ENCODE peak calls at places on chromosomes 11 and 22, in eight cellular contexts. E, P, J, H, L, F, X and Q are unnamed samples.

GRCh38 chr11:96200243-96200642 is 142.8 kb downstream of the MAML2 start:
- DNase-seq in E (no peak), P (peak), F (no peak), L (no peak), X (peak), H (peak), J (peak), Q (no peak)

GRCh38 chr22:23218867-23219251 is 38.5 kb downstream of the BCR start:
- DNase-seq in L (no peak), J (no peak), X (no peak), H (peak), E (no peak), F (peak), P (no peak), Q (no peak)

GRCh38 chr11:19018901-19019300 is 41.6 kb downstream of the MRGPRX2 start:
- DNase-seq in L (no peak), X (no peak), H (no peak), J (no peak), F (peak), P (no peak), E (no peak), Q (peak)

GRCh38 chr11:28619870-28620540 is 511.8 kb downstream of the METTL15 start:
- DNase-seq in L (peak), E (no peak), J (no peak), P (no peak), H (peak), F (no peak), X (peak), Q (no peak)

GRCh38 chr11:18304745-18305144 is 17.2 kb downstream of the HPS5 start:
- DNase-seq in L (no peak), H (no peak), X (no peak), P (no peak), E (no peak), F (no peak), J (no peak), Q (no peak)

GRCh38 chr22:49763138-49763537 is 64.5 kb downstream of the BRD1 start:
- DNase-seq in P (no peak), F (peak), L (peak), E (no peak), H (no peak), X (no peak), J (no peak), Q (no peak)

GRCh38 chr11:13963169-13963948 is 836 bp downstream of the SPON1 start:
- DNase-seq in L (peak), F (peak), P (no peak), H (peak), E (peak), J (no peak), X (no peak), Q (no peak)

GRCh38 chr11:2399488-2400068 is 972 bp upstream of the TSSC4 start:
- DNase-seq in X (peak), F (no peak), H (peak), P (no peak), L (peak), E (no peak), J (no peak), Q (peak)

GRCh38 chr11:61021661-61022212 is 50.3 kb downstream of the CD6 start:
- DNase-seq in F (no peak), X (no peak), E (no peak), P (no peak), L (peak), J (no peak), H (no peak), Q (no peak)

GRCh38 chr11:84398017-84398626 is 1112.0 kb upstream of the CCDC90B start:
- DNase-seq in F (no peak), X (peak), J (no peak), L (no peak), P (peak), E (no peak), H (peak), Q (peak)

GRCh38 chr11:122253541-122254317 is 137.7 kb upstream of the BLID start:
- DNase-seq in J (no peak), E (no peak), H (peak), F (no peak), L (no peak), X (no peak), P (no peak), Q (no peak)

GRCh38 chr11:27698872-27699241 is 1.4 kb downstream of the BDNF start:
- DNase-seq in E (peak), F (peak), H (peak), X (peak), J (peak), P (peak), L (peak), Q (peak)

GRCh38 chr11:15145151-15145550 is 30.4 kb downstream of the INSC start:
- DNase-seq in P (no peak), L (no peak), X (no peak), F (no peak), H (no peak), J (no peak), E (no peak), Q (no peak)

GRCh38 chr11:78151804-78152203 is 12.4 kb upstream of the ALG8 start:
- DNase-seq in H (no peak), E (no peak), X (no peak), L (no peak), P (no peak), F (no peak), J (no peak), Q (no peak)

GRCh38 chr11:76781861-76782500 is 1.2 kb upstream of the TSKU start:
- DNase-seq in H (no peak), L (peak), F (no peak), E (no peak), P (no peak), J (no peak), X (no peak), Q (no peak)

GRCh38 chr11:35088676-35089075 is 50.3 kb upstream of the CD44 start:
- DNase-seq in L (peak), H (no peak), X (no peak), J (no peak), F (no peak), P (no peak), E (no peak), Q (no peak)

GRCh38 chr11:14703731-14704130 is 60.1 kb downstream of the PDE3B start:
- DNase-seq in L (no peak), P (no peak), J (no peak), H (no peak), E (no peak), X (no peak), F (no peak), Q (no peak)

GRCh38 chr22:20471126-20471833 is 24.3 kb downstream of the KLHL22 start:
- DNase-seq in E (no peak), H (no peak), X (no peak), P (no peak), J (no peak), F (no peak), L (no peak), Q (no peak)

GRCh38 chr11:15826826-15827225 is 529.5 kb downstream of the SOX6 start:
- DNase-seq in L (no peak), J (no peak), X (peak), H (peak), E (peak), F (peak), P (no peak), Q (peak)

GRCh38 chr11:8484251-8484650 is 109.8 kb downstream of the STK33 start:
- DNase-seq in H (no peak), J (no peak), P (no peak), F (no peak), L (no peak), E (no peak), X (no peak), Q (no peak)

GRCh38 chr11:112457532-112457931 is 196.9 kb upstream of the PLET1 start:
- DNase-seq in P (no peak), X (no peak), H (no peak), L (no peak), J (no peak), F (no peak), E (no peak), Q (no peak)

GRCh38 chr11:65921033-65921555 is 1.9 kb downstream of the DRAP1 start:
- DNase-seq in L (peak), X (no peak), H (no peak), P (no peak), E (no peak), F (no peak), J (no peak), Q (no peak)

GRCh38 chr22:39453765-39454378 is 2.9 kb upstream of the MGAT3 start:
- DNase-seq in H (peak), J (no peak), E (no peak), P (no peak), F (no peak), L (no peak), X (no peak), Q (no peak)

GRCh38 chr11:119157088-119157487 is 8.2 kb downstream of the ABCG4 start:
- DNase-seq in X (no peak), P (no peak), L (peak), H (no peak), F (no peak), E (no peak), J (no peak), Q (no peak)

GRCh38 chr11:119154178-119154577 is 5.3 kb downstream of the ABCG4 start:
- DNase-seq in F (no peak), H (no peak), J (no peak), P (no peak), L (peak), E (no peak), X (no peak), Q (no peak)

GRCh38 chr11:119158467-119158866 is 9.6 kb downstream of the ABCG4 start:
- DNase-seq in P (no peak), X (no peak), J (no peak), L (peak), F (no peak), E (no peak), H (no peak), Q (no peak)

GRCh38 chr11:119156496-119156895 is 7.6 kb downstream of the ABCG4 start:
- DNase-seq in H (no peak), J (no peak), P (no peak), F (no peak), X (no peak), L (peak), E (no peak), Q (no peak)

GRCh38 chr11:119155733-119156492 is 7.1 kb downstream of the ABCG4 start:
- DNase-seq in F (no peak), E (no peak), X (peak), H (no peak), J (no peak), L (peak), P (no peak), Q (peak)
- TF ChIP-seq CTCF in F (peak), E (no peak), X (no peak), H (no peak), J (peak), L (peak), P (peak), Q (no peak)

GRCh38 chr11:42344204-42344792 is 884.8 kb upstream of the LRRC4C start:
- DNase-seq in P (no peak), J (no peak), F (no peak), L (no peak), H (no peak), X (no peak), E (no peak), Q (no peak)

DNA sequence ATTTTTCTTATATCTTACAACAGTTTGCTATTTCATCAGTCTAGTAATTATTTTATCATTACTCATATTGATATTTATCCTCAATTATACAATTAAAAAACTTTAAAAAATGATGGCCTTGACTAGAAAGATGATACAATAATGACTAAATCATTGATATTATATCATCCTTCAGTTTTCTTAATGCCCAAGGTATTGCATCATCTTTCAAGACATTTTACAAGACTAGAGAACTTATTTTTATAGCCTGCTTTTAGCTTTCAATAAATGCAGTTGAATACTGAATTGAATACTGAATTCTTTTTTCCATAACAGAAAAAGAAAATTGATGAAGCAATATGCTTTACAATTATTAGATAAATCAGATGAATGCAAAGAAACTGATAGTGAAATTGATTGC is 886.5 kb upstream of the LRRC4C start:
- DNase-seq in F (no peak), P (no peak), H (no peak), E (no peak), J (no peak), X (no peak), L (no peak), Q (no peak)
- TF ChIP-seq CTCF in F (no peak), P (no peak), H (no peak), E (no peak), J (no peak), X (no peak), L (no peak), Q (no peak)

DNA sequence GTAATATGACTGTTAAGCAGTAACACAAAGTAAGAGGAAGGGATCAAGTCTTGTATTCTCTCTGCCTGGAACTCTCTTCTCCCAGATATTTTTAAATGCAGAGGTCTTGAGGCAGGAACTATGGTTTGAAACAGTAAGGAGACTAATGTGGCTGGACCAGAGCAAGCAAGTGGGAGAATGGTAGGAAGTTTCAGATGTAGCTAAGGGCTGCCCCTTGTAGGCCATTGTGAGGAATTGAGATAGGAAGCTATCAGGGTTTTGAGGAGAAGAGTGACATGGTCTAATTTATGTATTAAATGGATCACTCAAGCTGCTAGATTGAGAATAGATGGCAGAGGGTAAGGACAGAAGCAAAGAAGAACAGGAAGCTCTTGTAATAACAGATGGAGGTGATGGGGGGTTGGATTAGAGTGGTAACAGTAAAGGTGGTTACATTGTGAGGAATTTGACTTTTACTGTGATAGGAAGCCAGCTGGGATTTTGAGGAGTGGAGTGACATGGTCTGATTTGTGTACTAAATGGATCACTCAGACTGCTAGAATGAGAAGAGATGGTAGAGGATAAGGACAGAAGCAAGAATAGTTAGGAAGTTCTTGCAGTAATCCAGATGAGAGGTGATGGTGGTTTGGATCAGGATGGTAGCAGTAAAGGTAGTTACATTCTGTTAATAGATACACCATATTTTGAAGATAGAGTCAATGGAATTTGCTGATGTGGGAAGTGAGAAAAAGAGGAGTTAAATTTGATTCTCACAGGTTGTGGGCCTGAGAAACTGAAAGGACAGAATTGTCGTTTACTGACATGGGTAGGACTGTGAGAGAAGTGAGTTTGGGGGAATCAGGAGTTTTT is 63.0 kb downstream of the HIPK3 start:
- DNase-seq in F (no peak), H (no peak), E (peak), P (no peak), J (no peak), L (no peak), X (no peak), Q (no peak)
- TF ChIP-seq CTCF in F (no peak), H (no peak), E (peak), P (no peak), J (no peak), L (no peak), X (no peak), Q (no peak)

DNA sequence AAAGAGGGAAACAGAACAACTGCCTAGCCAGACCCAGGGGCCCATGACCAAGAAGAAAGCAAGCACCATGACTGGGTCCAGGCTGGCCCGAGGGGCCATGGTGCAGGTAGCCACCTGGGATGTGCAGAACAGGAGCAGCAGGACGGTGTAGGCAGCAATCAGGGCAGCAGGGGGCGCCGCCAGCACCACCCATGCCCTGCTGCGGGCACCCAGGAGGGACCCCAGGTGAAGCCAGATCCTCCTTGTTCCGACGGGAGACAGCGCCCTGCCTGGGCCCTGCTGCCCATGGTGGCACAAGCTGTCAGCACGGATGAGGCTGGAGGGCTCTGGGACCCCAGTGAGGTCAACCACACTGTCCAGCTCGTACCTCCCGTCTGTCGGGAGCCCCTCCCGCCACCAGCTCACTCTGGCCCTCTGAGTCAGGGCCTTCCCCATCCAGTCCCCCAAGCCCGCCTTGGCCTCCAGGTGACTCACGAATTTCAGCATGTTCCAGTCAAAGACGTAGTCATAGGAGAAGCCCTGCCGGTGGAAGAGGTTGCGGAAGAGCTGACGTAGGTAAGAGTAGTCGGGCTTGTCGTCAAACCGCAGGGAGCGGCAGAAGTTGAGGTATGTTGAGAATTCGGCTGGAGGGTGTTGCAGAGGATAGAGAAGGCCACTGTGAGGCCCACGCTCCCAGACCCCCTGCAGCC is 18.8 kb downstream of the CSNK1E start:
- DNase-seq in X (no peak), F (peak), P (peak), E (peak), H (peak), J (no peak), L (peak), Q (no peak)
- TF ChIP-seq CTCF in X (peak), F (peak), P (peak), E (peak), H (peak), J (peak), L (peak), Q (peak)

GRCh38 chr11:86958259-86958658 is 3.1 kb upstream of the FZD4 start:
- DNase-seq in X (no peak), E (no peak), F (no peak), H (no peak), J (no peak), L (peak), P (no peak), Q (no peak)

GRCh38 chr11:86952933-86953637 is 2.1 kb downstream of the FZD4 start:
- DNase-seq in E (no peak), H (peak), X (no peak), J (no peak), L (peak), F (no peak), P (no peak), Q (no peak)

GRCh38 chr11:86954288-86955110 is 696 bp downstream of the FZD4 start:
- DNase-seq in J (no peak), F (no peak), E (peak), L (peak), X (peak), H (no peak), P (no peak), Q (peak)

GRCh38 chr11:86955111-86955673 is at the start of gene FZD4:
- DNase-seq in L (peak), X (peak), H (peak), F (peak), P (peak), J (no peak), E (peak), Q (peak)

DNA sequence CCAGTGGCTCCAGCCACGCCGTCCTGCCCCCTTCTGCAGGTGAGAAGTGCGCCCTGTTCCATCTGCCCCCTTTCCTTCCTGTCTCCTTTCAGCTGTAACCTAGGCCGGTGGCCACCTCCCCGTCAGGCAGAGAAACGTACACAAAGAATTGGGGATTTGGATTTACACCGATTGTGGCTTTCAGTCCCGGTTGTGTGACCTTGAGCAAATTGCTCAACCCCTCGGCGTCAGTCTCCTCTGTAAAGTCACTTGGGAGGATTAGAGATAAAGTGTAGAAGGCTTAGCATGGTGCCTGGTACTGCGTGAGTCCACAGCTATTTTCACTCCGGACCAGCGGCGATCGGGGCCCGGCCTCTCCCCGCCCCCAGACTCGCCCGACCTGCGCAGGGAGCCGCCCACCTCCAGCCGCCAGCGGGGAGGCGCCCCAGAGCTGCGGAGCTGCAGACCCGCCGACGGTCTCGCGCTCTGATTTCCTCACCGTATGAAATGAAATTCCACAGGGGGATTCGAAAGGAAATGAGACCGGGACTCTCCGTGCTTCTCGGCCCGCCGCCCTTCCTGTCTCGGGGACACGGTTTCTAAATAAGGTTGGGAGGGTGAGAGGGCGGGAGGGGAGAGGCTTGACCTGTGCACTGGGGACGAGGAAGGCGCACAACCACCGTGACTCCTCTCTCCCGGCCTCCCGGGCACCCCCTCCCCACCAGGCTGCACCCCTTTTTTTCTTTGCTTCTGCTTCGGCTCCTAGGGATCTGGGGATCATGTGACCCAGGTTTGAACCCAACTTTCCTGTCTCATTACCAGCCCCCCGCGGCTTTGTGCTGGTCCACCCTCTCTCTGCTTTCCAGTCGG is 703 bp upstream of the FZD4 start:
- DNase-seq in P (no peak), E (peak), F (peak), L (peak), J (no peak), H (peak), X (peak), Q (peak)
- TF ChIP-seq CTCF in P (no peak), E (peak), F (peak), L (no peak), J (peak), H (peak), X (peak), Q (no peak)

DNA sequence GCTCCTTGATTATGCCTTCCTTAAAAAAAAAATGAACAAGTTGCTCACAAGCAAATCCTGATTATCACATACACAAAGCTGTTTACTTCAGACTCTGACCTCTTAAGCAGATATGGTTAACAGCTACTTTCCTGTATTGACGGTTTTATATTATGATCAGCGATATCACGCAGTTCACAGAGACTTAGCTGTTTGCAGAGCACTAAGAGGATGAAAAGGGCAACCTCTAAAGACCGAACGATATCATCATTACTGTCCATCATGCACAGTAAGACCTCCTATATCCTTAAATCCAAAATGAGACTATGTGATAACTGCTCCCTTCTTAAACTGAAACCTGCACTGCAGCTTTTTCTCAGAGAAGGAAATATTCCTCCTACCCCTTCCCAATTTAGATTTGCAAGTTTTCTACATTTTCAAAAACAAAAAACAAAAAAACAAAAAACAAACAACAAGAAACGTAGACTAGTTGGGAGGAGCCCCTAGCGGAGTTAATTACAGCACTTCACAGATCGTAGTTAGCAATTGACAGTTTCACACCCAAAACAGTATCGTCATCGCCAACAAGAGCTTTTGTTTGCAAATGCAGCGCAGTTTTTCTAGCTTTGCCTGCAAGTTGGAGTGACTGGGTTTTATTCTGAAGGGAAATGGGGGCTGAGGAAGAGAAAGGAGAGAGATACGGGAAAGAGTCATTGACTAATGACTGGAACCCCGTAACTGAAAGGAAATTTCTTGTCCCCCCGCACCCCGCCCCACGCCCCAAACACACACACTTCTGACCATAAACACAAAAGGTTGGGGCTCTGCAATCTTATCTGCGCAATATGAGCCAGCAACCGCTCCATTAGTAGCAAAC is 1.2 kb downstream of the DDX6 start:
- DNase-seq in F (no peak), H (peak), J (no peak), X (peak), P (no peak), L (peak), E (peak), Q (peak)
- TF ChIP-seq CTCF in F (no peak), H (no peak), J (no peak), X (no peak), P (no peak), L (no peak), E (no peak), Q (no peak)